ENCODE peak calls at places on chromosomes 5 and 9, in four cellular contexts. D is mesendoderm, J is H9, M is H1. R is an unnamed sample.

GRCh38 chr5:172407861-172408260 is 46.5 kb downstream of the SH3PXD2B start:
- DNase-seq in D (no peak), J (no peak), M (no peak), R (peak; percentile 71)

GRCh38 chr5:95823241-95823737 is 763 bp upstream of the GLRX start:
- DNase-seq in J (no peak), M (no peak), D (no peak), R (no peak)

GRCh38 chr9:105150991-105151685 is 93.3 kb upstream of the SLC44A1 start:
- DNase-seq in D (no peak), M (no peak), J (no peak), R (peak; percentile 58)

GRCh38 chr9:136662656-136663310 is at the start of gene EGFL7:
- DNase-seq in M (peak; percentile 45), J (no peak), D (no peak), R (no peak)

GRCh38 chr5:97022898-97023297 is 87.0 kb downstream of the LNPEP start:
- DNase-seq in M (no peak), D (no peak), J (no peak), R (no peak)

GRCh38 chr9:87606921-87607521 is 109.4 kb downstream of the DAPK1 start:
- DNase-seq in D (no peak), J (no peak), M (no peak), R (peak; percentile 82)

GRCh38 chr9:125659201-125659840 is 47.7 kb downstream of the MAPKAP1 start:
- DNase-seq in M (no peak), J (no peak), D (no peak), R (no peak)

GRCh38 chr9:37994639-37995347 is 74.2 kb downstream of the SHB start:
- DNase-seq in M (no peak), J (no peak), D (no peak), R (peak; percentile 51)

GRCh38 chr5:72561407-72561972 is 54.3 kb upstream of the ZNF366 start:
- DNase-seq in J (no peak), D (peak; percentile 66), M (no peak), R (no peak)

GRCh38 chr9:122200960-122201635 is 27.7 kb downstream of the LHX6 start:
- DNase-seq in D (no peak), M (no peak), J (no peak), R (no peak)

GRCh38 chr9:4762108-4762888 is 21.3 kb upstream of the AK3 start:
- DNase-seq in M (peak; percentile 85), J (peak; percentile 75), D (peak; percentile 83), R (peak; percentile 92)

GRCh38 chr9:136372561-136373299 is 739 bp downstream of the CARD9 start:
- DNase-seq in J (peak; percentile 53), D (peak; percentile 60), M (no peak), R (peak; percentile 88)

GRCh38 chr5:93299596-93300308 is 281.3 kb downstream of the NR2F1-AS1 start:
- DNase-seq in M (peak; percentile 63), J (peak; percentile 39), D (peak; percentile 71), R (no peak)

GRCh38 chr9:125878241-125878640 is 131.1 kb downstream of the PBX3 start:
- DNase-seq in J (no peak), D (no peak), M (no peak), R (no peak)

GRCh38 chr5:168364738-168365550 is 73.5 kb downstream of the WWC1 start:
- DNase-seq in D (peak; percentile 86), J (peak; percentile 65), M (peak; percentile 57), R (peak; percentile 99)

GRCh38 chr5:90472783-90473182 is 1.8 kb downstream of the MBLAC2 start:
- DNase-seq in D (no peak), M (no peak), J (no peak), R (peak; percentile 4)

GRCh38 chr9:129032541-129033159 is 3.8 kb upstream of the MIGA2 start:
- DNase-seq in D (no peak), J (no peak), M (no peak), R (no peak)

GRCh38 chr9:79477955-79478751 is 93.6 kb upstream of the TLE4 start:
- DNase-seq in M (peak; percentile 47), J (peak; percentile 60), D (peak; percentile 82), R (peak; percentile 11)

GRCh38 chr9:137029058-137029922 is 1.3 kb upstream of the ABCA2 start:
- DNase-seq in J (peak; percentile 85), M (peak; percentile 98), D (peak; percentile 67), R (peak; percentile 50)

GRCh38 chr5:54795284-54795683 is 190.1 kb downstream of the ESM1 start:
- DNase-seq in D (no peak), M (no peak), J (no peak), R (no peak)

GRCh38 chr5:14627270-14627669 is 37.2 kb upstream of the OTULIN start:
- DNase-seq in D (no peak), M (no peak), J (no peak), R (no peak)

GRCh38 chr9:80175286-80175906 is 603.6 kb downstream of the TLE4 start:
- DNase-seq in D (peak; percentile 41), J (no peak), M (no peak), R (no peak)

GRCh38 chr5:97192580-97193421 is 9.8 kb upstream of the RIOK2 start:
- DNase-seq in J (peak; percentile 70), M (no peak), D (peak; percentile 61), R (peak; percentile 64)

GRCh38 chr5:170537451-170538095 is 33.8 kb downstream of the KCNIP1 start:
- DNase-seq in M (no peak), J (no peak), D (no peak), R (no peak)

GRCh38 chr5:134131578-134132350 is 17.3 kb downstream of the TCF7 start:
- DNase-seq in M (no peak), J (no peak), D (no peak), R (no peak)

GRCh38 chr5:11904270-11904906 is at the start of gene CTNND2:
- DNase-seq in M (peak; percentile 87), D (peak; percentile 92), J (peak; percentile 85), R (peak; percentile 65)

GRCh38 chr9:29806941-29807625 is 2233.8 kb upstream of the C9orf72 start:
- DNase-seq in D (peak; percentile 40), M (no peak), J (no peak), R (no peak)

GRCh38 chr9:17725399-17726010 is 146.6 kb downstream of the SH3GL2 start:
- DNase-seq in J (no peak), D (peak; percentile 1), M (no peak), R (no peak)

GRCh38 chr9:70478963-70479641 is 64.6 kb upstream of the KLF9 start:
- DNase-seq in D (no peak), M (no peak), J (no peak), R (no peak)

GRCh38 chr9:70480405-70480980 is 66.0 kb upstream of the KLF9 start:
- DNase-seq in M (no peak), J (no peak), D (no peak), R (no peak)

GRCh38 chr9:70479880-70480291 is 65.4 kb upstream of the KLF9 start:
- DNase-seq in D (peak; percentile 45), M (no peak), J (peak; percentile 46), R (peak; percentile 38)

GRCh38 chr9:70477146-70477745 is 62.8 kb upstream of the KLF9 start:
- DNase-seq in J (no peak), D (no peak), M (no peak), R (no peak)

DNA sequence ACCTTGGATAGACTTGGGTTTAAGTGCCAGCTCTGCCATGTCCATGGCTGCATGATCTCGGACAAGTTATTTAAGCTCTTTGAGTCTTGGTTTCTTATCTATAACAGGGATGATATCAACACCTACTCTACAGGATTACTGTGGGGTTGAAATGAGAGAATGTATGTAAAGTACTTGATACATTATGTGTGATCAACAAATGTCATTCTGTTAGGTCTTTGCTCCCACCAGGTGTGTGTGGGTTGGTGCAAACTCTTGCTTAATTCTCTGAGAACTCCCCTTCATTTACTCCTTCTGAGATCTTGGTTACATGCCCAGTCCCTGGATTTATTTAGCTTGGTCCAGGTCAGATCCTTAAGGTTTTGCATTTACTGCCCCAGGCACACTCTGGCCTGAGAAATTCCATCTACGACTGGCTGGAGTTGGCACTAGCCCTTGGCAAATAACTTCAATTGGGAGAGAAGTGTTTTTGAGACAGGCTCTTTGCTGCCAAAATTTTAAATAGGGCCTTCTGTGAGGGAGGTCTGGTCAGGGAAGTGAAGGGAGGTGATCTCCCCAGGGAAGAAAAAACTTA is 63.5 kb upstream of the KLF9 start:
- DNase-seq in M (no peak), J (no peak), D (no peak), R (no peak)
- H3K79me2 ChIP-seq in M (no peaks in the 10 kb centered on the region), J (no peaks in the 10 kb centered on the region), D (no peaks in the 10 kb centered on the region), R (no peaks in the 10 kb centered on the region)

DNA sequence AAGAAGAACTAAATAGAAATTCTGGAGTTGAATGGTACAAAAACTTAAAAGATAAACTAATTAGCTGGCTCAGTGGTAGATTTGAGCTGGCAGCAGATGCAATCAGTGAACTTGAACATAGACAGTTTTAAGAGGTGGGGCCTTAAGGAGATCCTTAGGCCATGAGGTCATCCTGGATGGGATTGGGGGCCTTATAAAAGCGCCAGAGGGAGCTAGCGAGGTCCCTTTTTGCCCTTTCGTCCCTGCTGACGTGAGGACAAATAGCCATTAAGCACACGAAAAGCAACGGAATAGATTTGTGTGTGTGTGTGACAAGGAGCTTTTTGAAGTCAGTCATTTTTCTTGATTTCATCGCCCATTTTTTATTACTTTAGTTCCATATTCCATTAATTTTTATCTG is 83.3 kb downstream of the ZNF354C start:
- DNase-seq in D (peak; percentile 95), M (no peak), J (peak; percentile 61), R (peak; percentile 15)
- H2BK5ac ChIP-seq in D (no peak overlapping the region), M (no peak overlapping the region), J (no peak overlapping the region), R (no peak overlapping the region)

GRCh38 chr9:90801507-90802289 is at the start of gene SYK:
- DNase-seq in D (peak; percentile 47), J (peak; percentile 63), M (peak; percentile 74), R (peak; percentile 58)
- H3K79me2 ChIP-seq in D (no peaks in the 10 kb centered on the region), J (no peaks in the 10 kb centered on the region), M (no peaks in the 10 kb centered on the region), R (no peaks in the 10 kb centered on the region)

GRCh38 chr5:88484367-88484766 is 215.7 kb upstream of the TMEM161B start:
- DNase-seq in D (no peak), J (no peak), M (no peak), R (no peak)

GRCh38 chr5:88486466-88486865 is 217.8 kb upstream of the TMEM161B start:
- DNase-seq in M (no peak), J (no peak), D (peak; percentile 44), R (no peak)

GRCh38 chr5:88489433-88489832 is 220.8 kb upstream of the TMEM161B start:
- DNase-seq in J (no peak), D (no peak), M (no peak), R (no peak)

DNA sequence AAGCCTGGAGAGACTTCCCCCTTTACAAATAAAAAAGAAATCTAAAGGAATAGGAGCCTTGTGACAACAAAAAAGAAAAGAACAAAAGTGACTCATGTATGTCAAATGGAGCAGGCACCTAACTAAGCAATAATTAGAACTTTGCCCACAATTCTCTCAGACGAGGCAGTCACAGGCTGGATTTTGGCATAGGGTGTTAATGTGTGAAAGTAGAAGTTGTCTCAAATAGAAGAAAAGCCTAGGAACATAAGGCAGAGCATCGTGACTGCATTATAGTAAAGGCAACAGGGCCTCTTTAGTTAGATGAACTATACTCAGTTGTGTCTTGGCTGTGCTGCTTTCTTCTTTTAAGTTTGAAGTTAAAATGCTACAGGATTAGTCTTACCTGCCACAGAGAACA is 219.9 kb upstream of the TMEM161B start:
- DNase-seq in D (no peak), M (no peak), J (no peak), R (no peak)
- H2BK5ac ChIP-seq in D (no peak overlapping the region), M (no peak overlapping the region), J (no peak overlapping the region), R (no peak overlapping the region)

GRCh38 chr5:179554981-179555380 is 4.6 kb downstream of the RUFY1 start:
- DNase-seq in D (peak; percentile 9), M (no peak), J (no peak), R (peak; percentile 88)
- H3K79me2 ChIP-seq in D (peaks cover 32% of the 10 kb centered on the region), M (peaks cover 8% of the 10 kb centered on the region), J (peaks cover 9% of the 10 kb centered on the region), R (peaks cover 18% of the 10 kb centered on the region)

GRCh38 chr9:134814598-134815215 is 65.9 kb upstream of the FCN2 start:
- DNase-seq in D (no peak), J (no peak), M (no peak), R (peak; percentile 59)
- H2BK5ac ChIP-seq in D (no peak overlapping the region), J (no peak overlapping the region), M (peak overlapping the region; percentile 83), R (no peak overlapping the region)

R was measured in trophoblast cell.